ENCODE peak calls at places on chromosomes 3 and 15, in five cellular contexts. One of them, this sample, is unnamed.

GRCh38 chr3:24595801-24596200 is 101.2 kb upstream of the THRB start:
- DNase-seq in body of pancreas: no peak
- DNase-seq in coronary artery: no peak
- DNase-seq in astrocyte of the cerebellum: no peak
- DNase-seq in right atrium auricular region: no peak
- DNase-seq in this sample: peak

GRCh38 chr3:183220828-183221227 is 32.2 kb upstream of the B3GNT5 start:
- DNase-seq in astrocyte of the cerebellum: no peak
- DNase-seq in coronary artery: no peak
- DNase-seq in body of pancreas: no peak
- DNase-seq in right atrium auricular region: no peak
- DNase-seq in this sample: no peak

GRCh38 chr15:89812126-89812846 is 2.4 kb downstream of the ANPEP start:
- DNase-seq in body of pancreas: peak
- DNase-seq in coronary artery: no peak
- DNase-seq in astrocyte of the cerebellum: no peak
- DNase-seq in right atrium auricular region: peak
- DNase-seq in this sample: no peak

GRCh38 chr15:58146734-58147133 is 8.6 kb downstream of the AQP9 start:
- DNase-seq in body of pancreas: peak
- DNase-seq in coronary artery: no peak
- DNase-seq in astrocyte of the cerebellum: no peak
- DNase-seq in right atrium auricular region: no peak
- DNase-seq in this sample: no peak

GRCh38 chr15:41417418-41417811 is 520 bp downstream of the RTF1 start:
- DNase-seq in coronary artery: no peak
- DNase-seq in astrocyte of the cerebellum: no peak
- DNase-seq in right atrium auricular region: no peak
- DNase-seq in body of pancreas: no peak
- DNase-seq in this sample: no peak

GRCh38 chr3:169365993-169366915 is 297.3 kb downstream of the MECOM start:
- DNase-seq in body of pancreas: peak
- DNase-seq in astrocyte of the cerebellum: no peak
- DNase-seq in coronary artery: no peak
- DNase-seq in right atrium auricular region: no peak
- DNase-seq in this sample: no peak

GRCh38 chr15:86036243-86036642 is 43.4 kb upstream of the AGBL1 start:
- DNase-seq in body of pancreas: no peak
- DNase-seq in coronary artery: no peak
- DNase-seq in right atrium auricular region: no peak
- DNase-seq in astrocyte of the cerebellum: no peak
- DNase-seq in this sample: no peak

GRCh38 chr3:58023536-58023935 is 15.3 kb downstream of the FLNB start:
- DNase-seq in astrocyte of the cerebellum: peak
- DNase-seq in right atrium auricular region: no peak
- DNase-seq in coronary artery: no peak
- DNase-seq in body of pancreas: no peak
- DNase-seq in this sample: no peak

GRCh38 chr3:79602385-79602784 is 165.4 kb downstream of the ROBO1 start:
- DNase-seq in astrocyte of the cerebellum: no peak
- DNase-seq in right atrium auricular region: no peak
- DNase-seq in body of pancreas: no peak
- DNase-seq in coronary artery: no peak
- DNase-seq in this sample: no peak

GRCh38 chr3:169118666-169119370 is 544.7 kb downstream of the MECOM start:
- DNase-seq in astrocyte of the cerebellum: peak
- DNase-seq in coronary artery: no peak
- DNase-seq in right atrium auricular region: no peak
- DNase-seq in body of pancreas: no peak
- DNase-seq in this sample: no peak

GRCh38 chr3:29215948-29216347 is 64.9 kb upstream of the RBMS3 start:
- DNase-seq in coronary artery: no peak
- DNase-seq in astrocyte of the cerebellum: no peak
- DNase-seq in body of pancreas: no peak
- DNase-seq in right atrium auricular region: no peak
- DNase-seq in this sample: peak

GRCh38 chr15:39581501-39582285 is 814 bp downstream of the THBS1 start:
- DNase-seq in astrocyte of the cerebellum: no peak
- DNase-seq in right atrium auricular region: no peak
- DNase-seq in coronary artery: peak
- DNase-seq in body of pancreas: peak
- DNase-seq in this sample: peak

GRCh38 chr3:66723231-66723630 is 222.4 kb upstream of the LRIG1 start:
- DNase-seq in right atrium auricular region: no peak
- DNase-seq in astrocyte of the cerebellum: no peak
- DNase-seq in body of pancreas: no peak
- DNase-seq in coronary artery: no peak
- DNase-seq in this sample: no peak

GRCh38 chr3:27681249-27681748 is 40.8 kb downstream of the EOMES start:
- DNase-seq in coronary artery: no peak
- DNase-seq in right atrium auricular region: no peak
- DNase-seq in body of pancreas: peak
- DNase-seq in astrocyte of the cerebellum: peak
- DNase-seq in this sample: peak

GRCh38 chr3:102190340-102190723 is 244.5 kb upstream of the ZPLD1 start:
- DNase-seq in astrocyte of the cerebellum: no peak
- DNase-seq in right atrium auricular region: no peak
- DNase-seq in coronary artery: no peak
- DNase-seq in body of pancreas: no peak
- DNase-seq in this sample: no peak

GRCh38 chr15:47431501-47431900 is 285.8 kb upstream of the SEMA6D start:
- DNase-seq in right atrium auricular region: no peak
- DNase-seq in coronary artery: no peak
- DNase-seq in astrocyte of the cerebellum: peak
- DNase-seq in body of pancreas: no peak
- DNase-seq in this sample: peak

GRCh38 chr3:34015204-34016142 is 217.0 kb downstream of the PDCD6IP start:
- DNase-seq in right atrium auricular region: no peak
- DNase-seq in coronary artery: no peak
- DNase-seq in body of pancreas: no peak
- DNase-seq in astrocyte of the cerebellum: no peak
- DNase-seq in this sample: no peak

GRCh38 chr15:75182187-75183131 is 19.2 kb upstream of the C15orf39 start:
- DNase-seq in body of pancreas: no peak
- DNase-seq in astrocyte of the cerebellum: no peak
- DNase-seq in coronary artery: no peak
- DNase-seq in right atrium auricular region: no peak
- DNase-seq in this sample: no peak

GRCh38 chr15:48935236-48935635 is 28.5 kb downstream of the SHC4 start:
- DNase-seq in body of pancreas: no peak
- DNase-seq in astrocyte of the cerebellum: no peak
- DNase-seq in right atrium auricular region: no peak
- DNase-seq in coronary artery: no peak
- DNase-seq in this sample: no peak

GRCh38 chr15:66006986-66007385 is 137.7 kb downstream of the RAB11A start:
- DNase-seq in body of pancreas: no peak
- DNase-seq in astrocyte of the cerebellum: peak
- DNase-seq in coronary artery: no peak
- DNase-seq in right atrium auricular region: no peak
- DNase-seq in this sample: peak

GRCh38 chr3:158731525-158731924 is 732 bp downstream of the RARRES1 start:
- DNase-seq in coronary artery: peak
- DNase-seq in astrocyte of the cerebellum: no peak
- DNase-seq in body of pancreas: no peak
- DNase-seq in right atrium auricular region: no peak
- DNase-seq in this sample: no peak

GRCh38 chr3:149603126-149604074 is 54.4 kb downstream of the WWTR1 start:
- DNase-seq in right atrium auricular region: no peak
- DNase-seq in astrocyte of the cerebellum: no peak
- DNase-seq in coronary artery: no peak
- DNase-seq in body of pancreas: no peak
- DNase-seq in this sample: no peak

GRCh38 chr15:70503073-70503745 is 260.1 kb downstream of the UACA start:
- DNase-seq in coronary artery: no peak
- DNase-seq in astrocyte of the cerebellum: no peak
- DNase-seq in body of pancreas: no peak
- DNase-seq in right atrium auricular region: no peak
- DNase-seq in this sample: no peak

GRCh38 chr3:185732782-185733181 is 92.1 kb downstream of the IGF2BP2 start:
- DNase-seq in body of pancreas: no peak
- DNase-seq in coronary artery: no peak
- DNase-seq in right atrium auricular region: no peak
- DNase-seq in astrocyte of the cerebellum: no peak
- DNase-seq in this sample: no peak

GRCh38 chr3:12817341-12817705 is 20.8 kb downstream of the CAND2 start:
- DNase-seq in right atrium auricular region: no peak
- DNase-seq in astrocyte of the cerebellum: no peak
- DNase-seq in body of pancreas: no peak
- DNase-seq in coronary artery: no peak
- DNase-seq in this sample: no peak

GRCh38 chr3:56801597-56802410 is at the start of gene ARHGEF3:
- DNase-seq in right atrium auricular region: peak
- DNase-seq in coronary artery: peak
- DNase-seq in astrocyte of the cerebellum: no peak
- DNase-seq in body of pancreas: peak
- DNase-seq in this sample: no peak

GRCh38 chr3:56801151-56801596 is 575 bp downstream of the ARHGEF3 start:
- DNase-seq in right atrium auricular region: no peak
- DNase-seq in astrocyte of the cerebellum: no peak
- DNase-seq in body of pancreas: peak
- DNase-seq in coronary artery: no peak
- DNase-seq in this sample: no peak

GRCh38 chr3:56800373-56801150 is 1.2 kb downstream of the ARHGEF3 start:
- DNase-seq in coronary artery: no peak
- DNase-seq in body of pancreas: peak
- DNase-seq in right atrium auricular region: no peak
- DNase-seq in astrocyte of the cerebellum: no peak
- DNase-seq in this sample: no peak

GRCh38 chr3:56802793-56803192 is 1.0 kb upstream of the ARHGEF3 start:
- DNase-seq in astrocyte of the cerebellum: no peak
- DNase-seq in right atrium auricular region: no peak
- DNase-seq in coronary artery: no peak
- DNase-seq in body of pancreas: no peak
- DNase-seq in this sample: no peak

DNA sequence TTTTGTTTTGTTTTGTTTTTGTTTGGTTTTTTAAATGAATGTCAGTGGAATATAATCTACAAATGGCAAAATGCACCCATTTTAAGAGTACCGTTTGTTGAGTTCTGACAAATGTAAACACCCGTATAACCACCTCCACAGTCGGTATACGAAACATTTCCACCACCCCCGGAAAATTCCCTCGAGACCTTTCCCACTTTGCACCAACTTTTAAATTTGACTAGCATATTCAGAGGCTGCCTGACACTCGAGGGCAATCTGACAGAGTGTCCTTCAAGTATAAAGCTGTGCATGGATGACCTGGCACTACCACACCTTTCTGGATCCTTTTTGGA is 629 bp upstream of the ARHGEF3 start:
- DNase-seq in astrocyte of the cerebellum: no peak
- DNase-seq in body of pancreas: no peak
- DNase-seq in right atrium auricular region: no peak
- DNase-seq in coronary artery: no peak
- DNase-seq in this sample: no peak
- TF ChIP-seq CTCF in astrocyte of the cerebellum: no peak
- TF ChIP-seq CTCF in body of pancreas: no peak
- TF ChIP-seq CTCF in right atrium auricular region: no peak
- TF ChIP-seq CTCF in coronary artery: no peak
- TF ChIP-seq CTCF in this sample: no peak

DNA sequence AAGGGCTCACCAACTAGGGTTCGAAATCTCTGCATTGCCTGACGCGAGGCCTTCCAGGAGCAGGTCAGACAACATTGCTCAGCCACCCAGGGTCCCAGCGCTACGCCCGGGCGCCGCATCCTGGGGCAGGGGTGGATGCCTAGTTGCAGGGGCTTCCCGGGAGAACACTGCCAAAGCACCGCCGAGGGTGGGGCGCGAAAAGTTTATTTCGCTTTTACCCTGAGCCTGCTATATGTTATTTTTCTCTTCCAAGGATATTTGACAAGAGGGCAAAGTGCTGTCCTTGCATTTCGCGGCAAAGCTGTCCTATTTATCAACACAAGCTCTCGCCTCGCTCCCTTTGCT is 549 bp upstream of the SOX14 start:
- DNase-seq in astrocyte of the cerebellum: no peak
- DNase-seq in right atrium auricular region: no peak
- DNase-seq in coronary artery: no peak
- DNase-seq in body of pancreas: no peak
- DNase-seq in this sample: no peak
- H3K4me3 ChIP-seq in astrocyte of the cerebellum: no peak
- H3K4me3 ChIP-seq in right atrium auricular region: peak
- H3K4me3 ChIP-seq in coronary artery: peak
- H3K4me3 ChIP-seq in body of pancreas: peak
- H3K4me3 ChIP-seq in this sample: no peak

GRCh38 chr15:84814826-84815375 is 2.3 kb upstream of the ALPK3 start:
- DNase-seq in coronary artery: no peak
- DNase-seq in body of pancreas: no peak
- DNase-seq in astrocyte of the cerebellum: no peak
- DNase-seq in right atrium auricular region: no peak
- DNase-seq in this sample: no peak

GRCh38 chr15:84819291-84819768 is 2.2 kb downstream of the ALPK3 start:
- DNase-seq in coronary artery: peak
- DNase-seq in body of pancreas: no peak
- DNase-seq in astrocyte of the cerebellum: no peak
- DNase-seq in right atrium auricular region: no peak
- DNase-seq in this sample: no peak

GRCh38 chr15:84817461-84818081 is 415 bp downstream of the ALPK3 start:
- DNase-seq in coronary artery: peak
- DNase-seq in astrocyte of the cerebellum: no peak
- DNase-seq in body of pancreas: no peak
- DNase-seq in right atrium auricular region: no peak
- DNase-seq in this sample: no peak

GRCh38 chr15:84818221-84819131 is 1.3 kb downstream of the ALPK3 start:
- DNase-seq in right atrium auricular region: peak
- DNase-seq in body of pancreas: peak
- DNase-seq in coronary artery: peak
- DNase-seq in astrocyte of the cerebellum: no peak
- DNase-seq in this sample: no peak

DNA sequence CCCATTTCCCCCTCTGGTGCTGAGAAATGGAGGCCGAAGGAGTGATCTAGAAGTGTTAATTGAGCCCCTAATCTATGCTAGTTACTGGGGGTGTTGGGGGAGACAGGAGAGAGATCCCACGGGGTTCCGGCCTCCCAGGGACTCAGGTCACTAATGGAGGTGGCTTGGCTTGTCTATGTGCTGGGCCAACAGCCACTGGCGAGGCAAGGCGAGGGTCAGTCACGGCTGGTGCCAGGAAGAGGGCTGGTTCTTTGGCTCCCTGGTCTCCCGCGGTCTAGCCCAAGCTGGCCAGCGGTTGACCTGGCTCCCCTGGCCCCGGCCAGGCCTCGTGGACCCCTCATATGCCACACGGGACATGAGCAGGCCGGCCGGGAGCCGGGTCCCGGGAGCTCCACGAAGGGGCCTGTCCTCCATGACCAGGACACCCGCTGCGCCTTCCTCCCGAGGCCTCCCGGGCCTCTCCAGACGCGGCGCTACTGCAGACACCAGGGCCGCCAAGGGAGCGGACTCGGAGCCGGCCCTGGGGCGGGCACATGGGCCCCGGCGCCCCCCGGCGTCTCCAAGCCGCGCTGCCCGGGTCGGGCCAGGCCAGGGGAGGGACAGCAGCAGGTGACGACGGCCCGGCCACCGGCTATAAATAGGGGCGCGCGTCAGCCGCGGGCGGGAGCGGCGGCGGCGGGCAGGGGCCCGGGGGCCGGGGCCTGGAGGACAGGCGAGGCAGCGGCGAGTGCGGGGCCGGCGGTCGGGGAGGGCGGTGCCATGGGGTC is at the start of gene ALPK3:
- DNase-seq in right atrium auricular region: peak
- DNase-seq in coronary artery: peak
- DNase-seq in body of pancreas: peak
- DNase-seq in astrocyte of the cerebellum: no peak
- DNase-seq in this sample: no peak
- TF ChIP-seq CTCF in right atrium auricular region: peak
- TF ChIP-seq CTCF in coronary artery: no peak
- TF ChIP-seq CTCF in body of pancreas: peak
- TF ChIP-seq CTCF in astrocyte of the cerebellum: no peak
- TF ChIP-seq CTCF in this sample: no peak

GRCh38 chr3:48267782-48268181 is 26.9 kb downstream of the ZNF589 start:
- DNase-seq in astrocyte of the cerebellum: no peak
- DNase-seq in right atrium auricular region: no peak
- DNase-seq in body of pancreas: no peak
- DNase-seq in coronary artery: no peak
- DNase-seq in this sample: no peak
- H3K4me3 ChIP-seq in astrocyte of the cerebellum: no peak
- H3K4me3 ChIP-seq in right atrium auricular region: no peak
- H3K4me3 ChIP-seq in body of pancreas: no peak
- H3K4me3 ChIP-seq in coronary artery: no peak
- H3K4me3 ChIP-seq in this sample: no peak

This sample was measured in AG09309.